ENCODE peak calls at places on chromosomes 2 and 18, in four cellular contexts. One of them, this sample, is unnamed.
A peak's percentile ranks its signal among the peaks of the same experiment; 100 is the strongest.

GRCh38 chr2:7118606-7119503 is 201.6 kb downstream of the RNF144A start:
- DNase-seq in GM12892: no peak
- DNase-seq in GM12878: no peak
- DNase-seq in HepG2: no peak
- DNase-seq in this sample: peak; percentile 28

GRCh38 chr18:9337875-9338274 is 3.3 kb downstream of the TWSG1 start:
- DNase-seq in GM12892: no peak
- DNase-seq in GM12878: peak; percentile 59
- DNase-seq in HepG2: no peak
- DNase-seq in this sample: no peak

GRCh38 chr2:233706720-233707119 is 6.0 kb upstream of the UGT1A5 start:
- DNase-seq in GM12892: no peak
- DNase-seq in GM12878: no peak
- DNase-seq in HepG2: no peak
- DNase-seq in this sample: no peak

GRCh38 chr2:214542251-214542650 is 131.4 kb downstream of the VWC2L start:
- DNase-seq in GM12892: no peak
- DNase-seq in GM12878: no peak
- DNase-seq in HepG2: no peak
- DNase-seq in this sample: no peak

GRCh38 chr2:177669625-177670330 is 277.2 kb downstream of the AGPS start:
- DNase-seq in GM12892: no peak
- DNase-seq in GM12878: no peak
- DNase-seq in HepG2: no peak
- DNase-seq in this sample: no peak

GRCh38 chr18:77342736-77343135 is 93.1 kb downstream of the GALR1 start:
- DNase-seq in GM12892: no peak
- DNase-seq in GM12878: no peak
- DNase-seq in HepG2: no peak
- DNase-seq in this sample: no peak

GRCh38 chr2:96164459-96165184 is 19.4 kb upstream of the DUSP2 start:
- DNase-seq in GM12892: peak; percentile 75
- DNase-seq in GM12878: peak; percentile 96
- DNase-seq in HepG2: no peak
- DNase-seq in this sample: no peak

GRCh38 chr2:86213699-86214502 is 14.6 kb downstream of the MRPL35 start:
- DNase-seq in GM12892: no peak
- DNase-seq in GM12878: no peak
- DNase-seq in HepG2: no peak
- DNase-seq in this sample: no peak

GRCh38 chr18:78912336-78912735 is 67.3 kb upstream of the SALL3 start:
- DNase-seq in GM12892: no peak
- DNase-seq in GM12878: no peak
- DNase-seq in HepG2: no peak
- DNase-seq in this sample: no peak

GRCh38 chr2:179165356-179166000 is 99.2 kb downstream of the SESTD1 start:
- DNase-seq in GM12892: no peak
- DNase-seq in GM12878: no peak
- DNase-seq in HepG2: no peak
- DNase-seq in this sample: no peak

GRCh38 chr2:136052374-136053362 is 65.3 kb downstream of the CXCR4 start:
- DNase-seq in GM12892: no peak
- DNase-seq in GM12878: no peak
- DNase-seq in HepG2: no peak
- DNase-seq in this sample: no peak

GRCh38 chr2:12918841-12919445 is 202.2 kb downstream of the TRIB2 start:
- DNase-seq in GM12892: no peak
- DNase-seq in GM12878: no peak
- DNase-seq in HepG2: no peak
- DNase-seq in this sample: no peak

GRCh38 chr18:42807852-42808251 is 307.6 kb downstream of the RIT2 start:
- DNase-seq in GM12892: no peak
- DNase-seq in GM12878: no peak
- DNase-seq in HepG2: no peak
- DNase-seq in this sample: no peak

GRCh38 chr18:42814618-42815017 is 300.9 kb downstream of the RIT2 start:
- DNase-seq in GM12892: no peak
- DNase-seq in GM12878: no peak
- DNase-seq in HepG2: no peak
- DNase-seq in this sample: no peak

GRCh38 chr18:42814184-42814583 is 301.3 kb downstream of the RIT2 start:
- DNase-seq in GM12892: no peak
- DNase-seq in GM12878: no peak
- DNase-seq in HepG2: no peak
- DNase-seq in this sample: no peak

DNA sequence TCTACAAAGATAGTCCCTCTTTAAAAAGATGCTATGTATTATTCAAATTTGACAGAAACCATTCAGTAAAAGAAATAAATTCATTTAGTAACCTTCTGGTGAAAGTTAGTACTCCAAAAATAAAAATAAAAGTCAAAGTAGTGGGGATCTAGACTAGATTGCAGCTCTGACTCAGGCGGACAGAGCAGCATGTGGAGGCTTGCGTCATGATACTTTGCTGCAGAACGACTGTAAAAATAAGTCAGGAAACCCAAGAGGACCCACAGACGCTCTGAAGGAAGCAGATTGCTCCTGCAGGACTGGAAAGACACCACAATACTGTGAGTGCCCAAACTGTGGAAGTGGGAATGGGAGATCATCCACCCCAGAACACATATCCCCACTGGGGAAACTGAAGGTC is 301.9 kb downstream of the RIT2 start:
- DNase-seq in GM12892: no peak
- DNase-seq in GM12878: no peak
- DNase-seq in HepG2: no peak
- DNase-seq in this sample: no peak
- TF ChIP-seq POLR2AphosphoS5 in GM12892: no peak
- TF ChIP-seq POLR2AphosphoS5 in GM12878: no peak
- TF ChIP-seq POLR2AphosphoS5 in HepG2: no peak
- TF ChIP-seq POLR2AphosphoS5 in this sample: no peak

DNA sequence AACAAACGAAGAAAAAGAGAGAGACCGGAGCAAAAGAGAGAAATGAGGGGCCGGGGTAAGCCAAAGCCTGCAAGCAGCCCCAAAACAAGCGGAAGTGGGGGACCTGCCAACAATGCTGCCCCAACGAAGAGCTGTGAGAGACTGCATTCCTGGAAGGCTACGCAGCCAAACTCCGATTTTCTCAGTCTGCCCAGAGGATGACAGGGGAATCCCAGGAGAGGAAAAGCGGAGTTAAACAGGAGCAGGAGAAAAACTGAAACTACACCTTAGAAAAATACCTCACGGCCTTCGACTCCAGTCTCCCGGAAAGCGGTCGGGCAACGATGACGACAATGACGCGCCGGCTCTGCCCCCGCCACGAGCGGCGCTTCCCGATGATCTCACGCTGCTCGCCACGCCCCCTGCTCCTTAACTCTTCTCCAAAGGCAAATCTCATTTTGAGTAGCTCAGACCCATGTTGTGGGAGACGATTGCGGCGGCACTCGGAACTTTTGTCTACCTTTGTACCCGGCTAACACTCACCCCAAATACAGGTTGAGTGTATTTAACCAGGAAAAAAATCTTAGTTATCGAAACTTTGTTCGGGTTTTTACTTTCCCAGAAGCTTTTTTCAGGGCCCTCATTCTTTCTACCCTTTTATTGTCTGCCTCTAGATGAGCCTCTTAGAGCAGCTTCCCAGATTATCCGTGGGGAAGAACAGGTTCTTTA is at the start of gene C1D:
- DNase-seq in GM12892: peak; percentile 53
- DNase-seq in GM12878: peak; percentile 82
- DNase-seq in HepG2: peak; percentile 87
- DNase-seq in this sample: peak; percentile 38
- TF ChIP-seq POLR2A in GM12892: peak; percentile 79
- TF ChIP-seq POLR2A in GM12878: peak; percentile 74
- TF ChIP-seq POLR2A in HepG2: peak; percentile 97
- TF ChIP-seq POLR2A in this sample: peak; percentile 88

GRCh38 chr2:80246449-80247025 is 58.0 kb downstream of the LRRTM1 start:
- DNase-seq in GM12892: no peak
- DNase-seq in GM12878: no peak
- DNase-seq in HepG2: no peak
- DNase-seq in this sample: no peak
- TF ChIP-seq TAF1 in GM12892: no peak
- TF ChIP-seq TAF1 in GM12878: no peak
- TF ChIP-seq TAF1 in HepG2: no peak
- TF ChIP-seq TAF1 in this sample: no peak

DNA sequence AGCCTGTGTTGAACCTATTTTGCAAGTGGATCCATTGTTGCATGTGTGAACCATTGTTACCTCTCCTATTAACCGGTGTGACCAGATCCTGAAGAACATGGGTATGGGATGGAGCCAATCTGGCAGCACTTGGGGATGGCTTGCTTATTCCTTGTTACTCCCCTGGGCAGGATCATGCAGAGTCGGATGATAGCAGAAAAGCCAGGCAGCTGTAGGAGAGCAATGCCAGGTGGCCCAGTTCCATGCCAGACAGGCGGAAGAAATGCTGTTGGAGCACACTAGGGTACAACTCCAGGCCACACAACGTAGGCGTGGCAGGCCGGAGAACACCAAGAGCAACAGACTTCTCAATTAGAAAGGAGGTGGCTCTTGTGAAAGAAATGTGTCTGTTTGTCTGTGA is 16.3 kb upstream of the MYO1B start:
- DNase-seq in GM12892: no peak
- DNase-seq in GM12878: no peak
- DNase-seq in HepG2: no peak
- DNase-seq in this sample: no peak
- TF ChIP-seq POLR2AphosphoS5 in GM12892: no peak
- TF ChIP-seq POLR2AphosphoS5 in GM12878: no peak
- TF ChIP-seq POLR2AphosphoS5 in HepG2: no peak
- TF ChIP-seq POLR2AphosphoS5 in this sample: no peak

GRCh38 chr18:62715439-62715792 is at the start of gene PHLPP1:
- DNase-seq in GM12892: peak; percentile 50
- DNase-seq in GM12878: no peak
- DNase-seq in HepG2: no peak
- DNase-seq in this sample: peak; percentile 47
- TF ChIP-seq POLR2A in GM12892: peak; percentile 8
- TF ChIP-seq POLR2A in GM12878: peak; percentile 57
- TF ChIP-seq POLR2A in HepG2: peak; percentile 75
- TF ChIP-seq POLR2A in this sample: no peak